ENCODE peak calls at places on chromosome 1, in six cellular contexts. Q is mucosa of gallbladder, Z is foreskin melanocyte, K is AG08396, X is T-cell, V is right atrium auricular region. P is an unnamed sample.

GRCh38 chr1:31799895-31800676 is 15.7 kb downstream of the SPOCD1 start:
- DNase-seq in Q (no peak), Z (no peak), K (no peak), X (no peak), V (no peak), P (no peak)

GRCh38 chr1:31394628-31395193 is 18.3 kb upstream of the SERINC2 start:
- DNase-seq in Q (peak; percentile 86), Z (peak; percentile 52), K (peak; percentile 85), X (peak; percentile 76), V (peak; percentile 72), P (peak; percentile 75)

GRCh38 chr1:150256549-150257341 is 829 bp upstream of the CA14 start:
- DNase-seq in Q (no peak), Z (peak; percentile 52), K (no peak), X (no peak), V (no peak), P (no peak)

GRCh38 chr1:101128211-101128727 is 102.7 kb upstream of the DPH5 start:
- DNase-seq in Q (no peak), Z (no peak), K (no peak), X (peak; percentile 26), V (no peak), P (no peak)

GRCh38 chr1:5970623-5971273 is 21.5 kb downstream of the NPHP4 start:
- DNase-seq in Q (no peak), Z (no peak), K (no peak), X (no peak), V (no peak), P (no peak)

GRCh38 chr1:39127513-39127912 is 77.0 kb upstream of the MACF1 start:
- DNase-seq in Q (peak; percentile 73), Z (no peak), K (no peak), X (no peak), V (no peak), P (no peak)

GRCh38 chr1:99004270-99005141 is at the start of gene PLPPR5:
- DNase-seq in Q (peak; percentile 11), Z (no peak), K (peak; percentile 40), X (peak; percentile 7), V (no peak), P (no peak)

GRCh38 chr1:43367026-43367903 is 546 bp downstream of the ELOVL1 start:
- DNase-seq in Q (no peak), Z (no peak), K (peak; percentile 50), X (peak; percentile 16), V (no peak), P (no peak)

GRCh38 chr1:175434268-175434860 is 241.8 kb upstream of the KIAA0040 start:
- DNase-seq in Q (no peak), Z (no peak), K (no peak), X (no peak), V (no peak), P (no peak)

GRCh38 chr1:151060241-151061011 is at the start of gene MLLT11:
- DNase-seq in Q (peak; percentile 39), Z (peak; percentile 23), K (peak; percentile 59), X (no peak), V (peak; percentile 71), P (peak; percentile 31)

GRCh38 chr1:198265073-198265661 is 108.4 kb downstream of the NEK7 start:
- DNase-seq in Q (no peak), Z (peak; percentile 46), K (no peak), X (no peak), V (no peak), P (no peak)

GRCh38 chr1:11072216-11072917 is 12.5 kb upstream of the SRM start:
- DNase-seq in Q (no peak), Z (no peak), K (no peak), X (no peak), V (no peak), P (no peak)

P was measured in CD8-positive, alpha-beta memory T cell.